ENCODE peak calls at places on chromosomes 13 and 19, in eight cellular contexts. P is kidney epithelial cell; O is iris pigment epithelial cell; L is stimulated activated CD8-positive, alpha-beta memory T cell treated with anti-CD3 and anti-CD28 coated beads, Interleukin-7, amount 100 ng/mL, for 48 hours; R is mucosa of descending colon; U is Peyer's patch; X is amniotic epithelial cell; Y is occipital lobe. Z is an unnamed sample.

GRCh38 chr13:21616880-21617279 is 12.9 kb upstream of the MICU2 start:
- DNase-seq in L (no peak), P (no peak), R (peak; percentile 49), Y (no peak), U (no peak), X (no peak), O (no peak), Z (peak; percentile 78)

GRCh38 chr13:40812724-40813445 is 23.5 kb downstream of the SLC25A15 start:
- DNase-seq in L (no peak), U (no peak), O (peak; percentile 63), R (no peak), X (peak; percentile 76), P (peak; percentile 9), Y (no peak), Z (peak; percentile 56)

GRCh38 chr13:51761638-51762350 is 42.2 kb downstream of the DHRS12 start:
- DNase-seq in O (no peak), P (no peak), U (no peak), L (no peak), X (no peak), Y (no peak), R (no peak), Z (no peak)

GRCh38 chr13:101979825-101980224 is 422.0 kb downstream of the FGF14 start:
- DNase-seq in Y (no peak), P (no peak), O (no peak), R (peak; percentile 9), X (no peak), U (no peak), L (no peak), Z (no peak)

GRCh38 chr19:3034845-3035541 is 5.9 kb upstream of the TLE2 start:
- DNase-seq in X (peak; percentile 70), U (peak; percentile 50), Y (no peak), L (peak; percentile 24), O (peak; percentile 50), R (peak; percentile 61), P (no peak), Z (peak; percentile 48)

GRCh38 chr19:10642473-10642872 is 11.7 kb upstream of the ILF3 start:
- DNase-seq in U (no peak), Y (no peak), P (no peak), L (no peak), R (no peak), O (no peak), X (no peak), Z (no peak)

GRCh38 chr19:45448887-45449299 is 18.9 kb upstream of the FOSB start:
- DNase-seq in L (no peak), R (peak; percentile 57), Y (no peak), U (no peak), P (no peak), X (no peak), O (no peak), Z (peak; percentile 57)

GRCh38 chr13:110123041-110123809 is 183.7 kb downstream of the COL4A1 start:
- DNase-seq in U (peak; percentile 4), R (no peak), O (no peak), L (no peak), Y (no peak), X (no peak), P (no peak), Z (no peak)

GRCh38 chr13:109362606-109363005 is 423.8 kb downstream of the IRS2 start:
- DNase-seq in R (no peak), L (no peak), O (no peak), U (no peak), P (no peak), Y (no peak), X (no peak), Z (no peak)

GRCh38 chr13:54636231-54636630 is 1607.6 kb downstream of the OLFM4 start:
- DNase-seq in O (no peak), R (no peak), P (no peak), L (no peak), U (no peak), X (no peak), Y (no peak), Z (no peak)

GRCh38 chr13:47621931-47622330 is 379.1 kb downstream of the SUCLA2 start:
- DNase-seq in R (no peak), Y (no peak), L (no peak), P (no peak), U (no peak), O (peak; percentile 14), X (peak; percentile 19), Z (no peak)

GRCh38 chr13:40494513-40494912 is 171.9 kb downstream of the FOXO1 start:
- DNase-seq in U (no peak), Y (no peak), L (no peak), R (no peak), X (no peak), P (no peak), O (peak; percentile 36), Z (no peak)

GRCh38 chr19:55172741-55173140 is 6.3 kb upstream of the DNAAF3 start:
- DNase-seq in X (peak; percentile 64), Y (no peak), O (peak; percentile 58), P (no peak), R (no peak), L (no peak), U (no peak), Z (no peak)

GRCh38 chr13:111239754-111240670 is 80.4 kb upstream of the TEX29 start:
- DNase-seq in U (no peak), L (no peak), R (no peak), P (no peak), Y (no peak), O (peak; percentile 18), X (peak; percentile 45), Z (no peak)

GRCh38 chr13:62320129-62320724 is 904.6 kb upstream of the PCDH20 start:
- DNase-seq in P (peak; percentile 9), O (peak; percentile 60), U (no peak), X (peak; percentile 65), R (no peak), Y (no peak), L (no peak), Z (peak; percentile 16)

GRCh38 chr13:98752942-98753290 is 444 bp upstream of the SLC15A1 start:
- DNase-seq in R (no peak), O (no peak), P (no peak), L (no peak), Y (no peak), U (no peak), X (no peak), Z (no peak)

GRCh38 chr13:114019367-114019766 is 45.5 kb upstream of the C13orf46 start:
- DNase-seq in R (no peak), X (no peak), P (no peak), Y (no peak), O (no peak), U (no peak), L (peak; percentile 12), Z (no peak)

Z was measured in small intestine.